ENCODE peak calls at places on chromosomes 1 and 21, in five cellular contexts. E is IMR-90; O is hepatocyte; H is fibroblast of lung; R is CD4-positive, alpha-beta memory T cell. Z is an unnamed sample. For H3K4me1, the result is how much of the 10 kb centered on the place peaks cover.

GRCh38 chr1:8004803-8005573 is 21.1 kb downstream of the ERRFI1 start:
- DNase-seq in E (peak), O (peak), H (peak), R (no peak), Z (peak)

GRCh38 chr1:12662556-12662955 is 18.7 kb downstream of the AADACL4 start:
- DNase-seq in E (no peak), O (no peak), H (no peak), R (no peak), Z (no peak)

GRCh38 chr21:17733209-17733608 is 85.9 kb downstream of the C21orf91 start:
- DNase-seq in E (no peak), O (no peak), H (no peak), R (no peak), Z (no peak)

GRCh38 chr1:222634180-222635013 is 16.5 kb downstream of the MIA3 start:
- DNase-seq in E (peak), O (peak), H (peak), R (peak), Z (peak)

GRCh38 chr1:214178102-214178501 is 102.9 kb upstream of the SMYD2 start:
- DNase-seq in E (no peak), O (no peak), H (no peak), R (no peak), Z (no peak)

GRCh38 chr1:244087611-244088010 is 36.5 kb downstream of the ZBTB18 start:
- DNase-seq in E (no peak), O (no peak), H (no peak), R (no peak), Z (no peak)

GRCh38 chr1:62391369-62391971 is 45.4 kb upstream of the USP1 start:
- DNase-seq in E (no peak), O (peak), H (no peak), R (no peak), Z (peak)

GRCh38 chr1:13461977-13462376 is 51.7 kb downstream of the PRAMEF20 start:
- DNase-seq in E (no peak), O (no peak), H (no peak), R (no peak), Z (no peak)

GRCh38 chr1:35809156-35810095 is 1.6 kb downstream of the AGO4 start:
- DNase-seq in E (no peak), O (no peak), H (no peak), R (no peak), Z (peak)

GRCh38 chr1:114712987-114713386 is 3.6 kb downstream of the NRAS start:
- DNase-seq in E (no peak), O (no peak), H (no peak), R (no peak), Z (no peak)
- H3K4me1 ChIP-seq in E (under half), O (under half), H (under half), R (under half), Z (under half)

GRCh38 chr1:65422241-65423203 is 2.1 kb downstream of the LEPR start:
- DNase-seq in E (peak), O (no peak), H (peak), R (no peak), Z (no peak)
- H3K4me3 ChIP-seq in E (no peak), O (peak), H (peak), R (no peak), Z (peak)

DNA sequence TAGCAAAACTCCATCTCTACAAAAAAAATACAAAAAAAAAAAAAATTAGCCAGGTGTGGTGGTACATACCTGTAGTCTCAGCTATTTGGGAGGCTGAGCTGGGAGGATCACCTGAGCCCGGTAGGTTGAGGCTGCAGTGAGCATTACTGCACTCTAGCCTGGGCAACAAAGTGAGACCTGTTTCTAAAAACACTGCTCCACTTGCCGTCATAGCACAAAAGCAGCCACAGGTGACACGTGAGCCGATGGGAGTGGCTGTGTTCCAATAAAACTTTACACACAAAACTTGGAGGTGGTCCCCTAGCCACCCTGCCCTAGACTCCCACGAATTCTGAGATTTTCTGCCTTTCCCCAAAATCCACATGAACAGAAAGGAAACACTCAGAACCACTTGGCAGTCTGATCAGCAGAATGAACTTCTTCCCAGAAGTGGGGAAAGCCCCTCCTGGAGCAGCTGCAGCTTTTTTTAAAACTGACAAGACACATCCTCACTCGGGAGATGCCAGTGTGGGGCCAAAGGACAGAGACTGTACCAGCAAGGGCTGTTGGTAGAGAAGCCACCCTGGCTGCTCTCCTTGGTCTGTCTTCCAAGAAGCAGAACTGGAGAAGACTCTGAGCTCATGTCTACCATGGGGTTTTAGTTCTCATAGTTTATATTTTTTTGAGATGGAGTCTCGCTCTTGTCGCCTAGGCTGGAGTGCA is 23.3 kb downstream of the PLEKHM2 start:
- DNase-seq in E (no peak), O (no peak), H (no peak), R (no peak), Z (no peak)
- H3K4me1 ChIP-seq in E (under half), O (under half), H (under half), R (under half), Z (under half)

DNA sequence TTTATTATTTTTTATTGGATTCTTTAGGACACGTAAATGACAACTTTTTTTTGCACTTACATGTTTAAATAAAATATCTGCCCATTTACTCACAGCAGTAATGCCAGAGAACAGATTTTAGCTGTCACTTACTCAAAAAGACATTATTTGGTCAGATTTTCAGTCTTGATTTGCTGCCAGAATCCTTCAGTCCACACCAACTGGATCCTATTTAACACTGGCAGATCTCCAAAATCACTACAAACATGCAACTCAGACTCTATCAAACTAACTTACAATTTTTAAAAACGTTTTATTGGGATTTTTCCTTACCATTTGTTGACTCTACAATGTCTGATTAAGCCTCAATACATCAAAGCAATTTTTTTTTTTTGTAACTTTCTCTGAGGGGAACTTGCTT is 11.1 kb downstream of the ATP6V1G3 start:
- DNase-seq in E (peak), O (peak), H (peak), R (no peak), Z (peak)
- H3K4me3 ChIP-seq in E (no peak), O (no peak), H (no peak), R (no peak), Z (no peak)

GRCh38 chr21:42190492-42190875 is 28.5 kb upstream of the ABCG1 start:
- DNase-seq in E (no peak), O (no peak), H (no peak), R (no peak), Z (no peak)
- H3K4me1 ChIP-seq in E (under half), O (under half), H (under half), R (half or more), Z (under half)

DNA sequence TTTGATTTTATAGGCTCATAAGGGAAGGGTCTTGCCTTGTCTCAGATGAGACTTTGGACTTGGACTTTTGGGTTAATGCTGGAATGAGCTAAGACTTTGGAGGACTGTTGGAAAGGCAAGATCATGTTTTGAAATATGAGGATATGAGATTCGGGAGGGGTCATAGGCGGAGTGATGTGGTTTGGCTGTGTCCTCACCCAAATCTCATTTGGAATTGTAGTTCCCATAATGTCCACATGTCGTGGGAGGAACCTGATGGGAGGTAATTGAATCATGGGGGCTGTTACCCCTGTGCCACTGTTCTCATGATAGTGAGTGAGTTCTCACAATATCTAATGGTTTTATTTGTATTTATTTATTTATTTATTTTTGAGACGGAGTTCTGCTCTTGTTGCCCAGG is 6.9 kb upstream of the CSDE1 start:
- DNase-seq in E (no peak), O (no peak), H (no peak), R (no peak), Z (no peak)
- H3K4me3 ChIP-seq in E (no peak), O (no peak), H (no peak), R (no peak), Z (no peak)

GRCh38 chr1:236702995-236703394 is 16.7 kb downstream of the ACTN2 start:
- DNase-seq in E (no peak), O (no peak), H (no peak), R (no peak), Z (no peak)
- H3K4me1 ChIP-seq in E (under half), O (under half), H (under half), R (under half), Z (under half)

DNA sequence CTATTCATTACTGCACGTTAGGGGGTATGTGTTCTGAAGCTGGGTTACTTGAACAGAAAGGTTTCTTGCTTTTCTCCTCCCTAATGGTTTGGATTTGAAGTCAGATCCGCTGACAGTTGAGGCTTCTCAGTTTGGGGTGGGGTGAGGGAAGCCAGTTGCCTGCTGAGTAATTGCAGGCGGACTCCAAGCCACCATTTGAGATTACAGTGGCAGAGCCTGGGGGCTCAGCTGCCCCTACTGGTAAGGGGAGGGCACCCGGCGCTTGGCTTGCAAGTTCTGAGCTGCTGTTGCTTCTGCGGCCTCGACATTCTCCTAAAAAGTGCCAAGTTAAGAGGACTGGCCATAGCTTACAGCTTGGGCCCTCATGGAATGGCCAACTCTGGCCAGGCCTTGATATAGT is 2.0 kb downstream of the GRHL3 start:
- DNase-seq in E (no peak), O (no peak), H (no peak), R (no peak), Z (no peak)
- H3K4me3 ChIP-seq in E (no peak), O (no peak), H (no peak), R (peak), Z (no peak)

GRCh38 chr1:147837845-147838363 is 64.7 kb upstream of the GJA8 start:
- DNase-seq in E (no peak), O (no peak), H (no peak), R (no peak), Z (no peak)
- H3K4me1 ChIP-seq in E (under half), O (under half), H (under half), R (under half), Z (under half)